ENCODE peak calls at places on chromosome 22, in six cellular contexts. V is stomach, L is Calu3, F is B cell, T is fibroblast of the aortic adventitia, K is H9. R is an unnamed sample.

GRCh38 chr22:48744967-48745841 is 1082.5 kb downstream of the BRD1 start:
- DNase-seq in L (no peak), V (peak; percentile 8), F (no peak), T (no peak), K (no peak), R (peak; percentile 1)

GRCh38 chr22:26615149-26615548 is 2.7 kb downstream of the CRYBB1 start:
- DNase-seq in L (no peak), K (no peak), V (no peak), F (peak; percentile 42), T (no peak), R (no peak)

GRCh38 chr22:39534092-39534506 is 1.6 kb upstream of the RPS19BP1 start:
- DNase-seq in T (no peak), V (no peak), K (peak; percentile 73), L (no peak), F (no peak), R (no peak)

GRCh38 chr22:27776410-27776958 is 25.1 kb downstream of the MN1 start:
- DNase-seq in L (no peak), V (no peak), T (peak; percentile 71), F (no peak), K (no peak), R (no peak)

GRCh38 chr22:50148991-50149721 is 21.4 kb upstream of the PANX2 start:
- DNase-seq in V (peak; percentile 78), L (peak; percentile 80), F (peak; percentile 90), T (no peak), K (peak; percentile 79), R (peak; percentile 67)

GRCh38 chr22:48275412-48275811 is 1513.0 kb downstream of the TBC1D22A start:
- DNase-seq in L (no peak), T (no peak), K (no peak), V (no peak), F (no peak), R (no peak)

GRCh38 chr22:20114506-20115475 is 1.1 kb upstream of the RANBP1 start:
- DNase-seq in T (no peak), K (no peak), L (no peak), F (no peak), V (no peak), R (no peak)

GRCh38 chr22:40326905-40327735 is 19.2 kb upstream of the ADSL start:
- DNase-seq in K (peak; percentile 49), L (no peak), T (no peak), V (no peak), F (no peak), R (peak; percentile 39)

DNA sequence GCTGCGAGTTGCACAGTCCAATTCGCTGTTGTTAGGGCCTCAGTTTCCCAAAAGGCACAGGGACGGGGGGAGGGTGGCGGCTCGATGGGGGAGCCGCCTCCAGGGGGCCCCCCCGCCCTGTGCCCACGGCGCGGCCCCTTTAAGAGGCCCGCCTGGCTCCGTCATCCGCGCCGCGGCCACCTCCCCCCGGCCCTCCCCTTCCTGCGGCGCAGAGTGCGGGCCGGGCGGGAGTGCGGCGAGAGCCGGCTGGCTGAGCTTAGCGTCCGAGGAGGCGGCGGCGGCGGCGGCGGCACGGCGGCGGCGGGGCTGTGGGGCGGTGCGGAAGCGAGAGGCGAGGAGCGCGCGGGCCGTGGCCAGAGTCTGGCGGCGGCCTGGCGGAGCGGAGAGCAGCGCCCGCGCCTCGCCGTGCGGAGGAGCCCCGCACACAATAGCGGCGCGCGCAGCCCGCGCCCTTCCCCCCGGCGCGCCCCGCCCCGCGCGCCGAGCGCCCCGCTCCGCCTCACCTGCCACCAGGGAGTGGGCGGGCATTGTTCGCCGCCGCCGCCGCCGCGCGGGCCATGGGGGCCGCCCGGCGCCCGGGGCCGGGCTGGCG is at the start of gene BCR:
- DNase-seq in L (peak; percentile 78), T (peak; percentile 57), V (peak; percentile 83), K (no peak), F (peak; percentile 80), R (peak; percentile 75)
- TF ChIP-seq CTCF in L (peak; percentile 21), T (no peak), V (no peak), K (no peak), F (no peak), R (peak; percentile 17)

GRCh38 chr22:46736705-46737104 is 1.3 kb downstream of the CERK start:
- DNase-seq in V (no peak), K (no peak), F (no peak), T (no peak), L (no peak), R (no peak)

GRCh38 chr22:46737976-46738641 is at the start of gene CERK:
- DNase-seq in L (peak; percentile 70), T (peak; percentile 63), K (peak; percentile 61), F (peak; percentile 69), V (peak; percentile 85), R (peak; percentile 56)

GRCh38 chr22:46737105-46737975 is 712 bp downstream of the CERK start:
- DNase-seq in F (peak; percentile 62), V (no peak), L (peak; percentile 35), T (peak; percentile 35), K (peak; percentile 46), R (peak; percentile 40)

GRCh38 chr22:46738961-46739870 is 1.2 kb upstream of the CERK start:
- DNase-seq in V (peak; percentile 73), L (peak; percentile 88), T (peak; percentile 63), F (peak; percentile 67), K (peak; percentile 64), R (no peak)

GRCh38 chr22:46738642-46738960 is 549 bp upstream of the CERK start:
- DNase-seq in F (peak; percentile 32), V (no peak), K (no peak), L (no peak), T (no peak), R (no peak)
- TF ChIP-seq CTCF in F (no peak), V (no peak), K (no peak), L (no peak), T (no peak), R (no peak)

GRCh38 chr22:42584364-42584940 is 30.2 kb downstream of the POLDIP3 start:
- DNase-seq in F (no peak), K (no peak), T (no peak), L (no peak), V (no peak), R (no peak)
- TF ChIP-seq CTCF in F (no peak), K (no peak), T (no peak), L (no peak), V (no peak), R (no peak)

GRCh38 chr22:28953399-28953798 is 70.0 kb downstream of the ZNRF3 start:
- DNase-seq in F (no peak), K (no peak), T (no peak), V (no peak), L (no peak), R (no peak)

GRCh38 chr22:28951530-28951929 is 68.2 kb downstream of the ZNRF3 start:
- DNase-seq in F (no peak), V (no peak), K (no peak), T (no peak), L (no peak), R (no peak)

GRCh38 chr22:28952857-28953256 is 69.5 kb downstream of the ZNRF3 start:
- DNase-seq in V (no peak), F (no peak), L (no peak), K (no peak), T (peak; percentile 62), R (no peak)

GRCh38 chr22:28950567-28951411 is 67.4 kb downstream of the ZNRF3 start:
- DNase-seq in F (no peak), T (no peak), L (no peak), K (no peak), V (no peak), R (no peak)

GRCh38 chr22:28951969-28952521 is 68.7 kb downstream of the ZNRF3 start:
- DNase-seq in L (peak; percentile 25), T (peak; percentile 77), K (no peak), F (no peak), V (no peak), R (no peak)
- TF ChIP-seq CTCF in L (no peak), T (peak; percentile 27), K (peak; percentile 39), F (no peak), V (no peak), R (no peak)

GRCh38 chr22:33054276-33054675 is 3.9 kb downstream of the SYN3 start:
- DNase-seq in K (no peak), T (no peak), L (no peak), F (peak; percentile 22), V (no peak), R (no peak)
- TF ChIP-seq CTCF in K (no peak), T (no peak), L (no peak), F (no peak), V (no peak), R (no peak)

GRCh38 chr22:46681010-46681409 is 57.0 kb downstream of the CERK start:
- DNase-seq in K (no peak), V (no peak), T (no peak), F (peak; percentile 48), L (no peak), R (peak; percentile 21)
- TF ChIP-seq CTCF in K (no peak), V (no peak), T (no peak), F (peak; percentile 47), L (no peak), R (peak; percentile 15)

DNA sequence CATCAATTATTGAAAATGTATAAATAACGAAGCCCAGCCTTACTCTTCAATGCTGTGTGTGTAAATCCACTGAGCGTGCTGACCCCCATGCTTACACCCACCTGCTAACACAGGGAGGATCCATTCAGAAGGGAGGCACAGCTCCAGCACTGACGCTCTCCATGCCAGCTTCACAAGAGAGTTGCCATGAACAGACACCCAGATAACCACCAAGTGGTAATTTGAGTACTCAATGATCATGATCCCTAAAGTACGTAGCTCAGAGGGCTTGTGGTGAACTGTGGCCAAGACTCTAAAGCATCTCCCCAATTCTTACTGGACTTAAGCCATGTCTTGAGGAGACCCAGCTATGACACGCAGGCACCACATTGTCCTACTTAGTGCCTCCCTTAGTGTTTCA is 98.7 kb downstream of the IGLL1 start:
- DNase-seq in K (no peak), V (no peak), T (no peak), L (no peak), F (no peak), R (no peak)
- TF ChIP-seq CTCF in K (no peak), V (no peak), T (no peak), L (no peak), F (no peak), R (no peak)

GRCh38 chr22:37982938-37983859 is 1.2 kb downstream of the SOX10 start:
- DNase-seq in V (no peak), L (no peak), T (no peak), K (peak; percentile 81), F (no peak), R (peak; percentile 69)
- TF ChIP-seq CTCF in V (no peak), L (no peak), T (no peak), K (peak; percentile 96), F (no peak), R (peak; percentile 81)